ENCODE peak calls at places on chromosome 21, in six cellular contexts. K is MM.1S; U is mesendoderm; J is fibroblast of mammary gland; B is CD8-positive, alpha-beta memory T cell; R is mammary epithelial cell. O is an unnamed sample.

GRCh38 chr21:15741510-15741909 is 11.7 kb downstream of the USP25 start:
- DNase-seq in K (no peak), U (no peak), J (peak; percentile 70), B (no peak), R (peak; percentile 43), O (peak; percentile 40)

GRCh38 chr21:40681164-40681859 is 165.6 kb downstream of the DSCAM start:
- DNase-seq in K (no peak), U (no peak), J (no peak), B (no peak), R (no peak), O (no peak)

GRCh38 chr21:41497008-41497407 is 10.9 kb downstream of the TMPRSS2 start:
- DNase-seq in K (no peak), U (no peak), J (no peak), B (no peak), R (no peak), O (no peak)

GRCh38 chr21:15667010-15667409 is 62.8 kb upstream of the USP25 start:
- DNase-seq in K (no peak), U (no peak), J (peak; percentile 80), B (no peak), R (peak; percentile 68), O (peak; percentile 77)

GRCh38 chr21:41960386-41960785 is 6.6 kb upstream of the C2CD2 start:
- DNase-seq in K (no peak), U (no peak), J (no peak), B (no peak), R (no peak), O (no peak)

GRCh38 chr21:42062543-42063022 is 8.5 kb upstream of the UMODL1 start:
- DNase-seq in K (peak; percentile 99), U (no peak), J (no peak), B (peak; percentile 81), R (no peak), O (no peak)

GRCh38 chr21:37532868-37533780 is 166.6 kb downstream of the DYRK1A start:
- DNase-seq in K (no peak), U (peak; percentile 49), J (peak; percentile 59), B (no peak), R (peak; percentile 96), O (no peak)

GRCh38 chr21:41781047-41781405 is 14.2 kb upstream of the RIPK4 start:
- DNase-seq in K (no peak), U (no peak), J (no peak), B (no peak), R (no peak), O (no peak)

GRCh38 chr21:27953328-27954045 is 986.6 kb upstream of the ADAMTS5 start:
- DNase-seq in K (no peak), U (no peak), J (no peak), B (no peak), R (no peak), O (peak; percentile 3)

GRCh38 chr21:20618878-20619277 is 379.3 kb upstream of the NCAM2 start:
- DNase-seq in K (peak; percentile 37), U (no peak), J (no peak), B (no peak), R (no peak), O (no peak)

GRCh38 chr21:45290948-45291612 is 3.4 kb upstream of the POFUT2 start:
- DNase-seq in K (no peak), U (peak; percentile 80), J (peak; percentile 67), B (no peak), R (peak; percentile 12), O (peak; percentile 64)

GRCh38 chr21:38929137-38929536 is 123.4 kb downstream of the ETS2 start:
- DNase-seq in K (no peak), U (no peak), J (no peak), B (no peak), R (no peak), O (no peak)

GRCh38 chr21:41196990-41197389 is 29.0 kb downstream of the BACE2 start:
- DNase-seq in K (no peak), U (no peak), J (peak; percentile 54), B (no peak), R (peak; percentile 29), O (peak; percentile 8)

GRCh38 chr21:45970674-45971486 is 10.7 kb upstream of the COL6A1 start:
- DNase-seq in K (peak; percentile 33), U (peak; percentile 61), J (no peak), B (no peak), R (no peak), O (no peak)

GRCh38 chr21:38266732-38267131 is 9.9 kb downstream of the KCNJ15 start:
- DNase-seq in K (no peak), U (no peak), J (peak; percentile 98), B (no peak), R (no peak), O (peak; percentile 80)

GRCh38 chr21:42850866-42851391 is 28.4 kb downstream of the WDR4 start:
- DNase-seq in K (no peak), U (peak; percentile 63), J (peak; percentile 14), B (no peak), R (no peak), O (peak; percentile 15)

GRCh38 chr21:21860888-21861287 is 862.7 kb downstream of the NCAM2 start:
- DNase-seq in K (no peak), U (peak; percentile 11), J (peak; percentile 34), B (no peak), R (no peak), O (peak; percentile 4)

DNA sequence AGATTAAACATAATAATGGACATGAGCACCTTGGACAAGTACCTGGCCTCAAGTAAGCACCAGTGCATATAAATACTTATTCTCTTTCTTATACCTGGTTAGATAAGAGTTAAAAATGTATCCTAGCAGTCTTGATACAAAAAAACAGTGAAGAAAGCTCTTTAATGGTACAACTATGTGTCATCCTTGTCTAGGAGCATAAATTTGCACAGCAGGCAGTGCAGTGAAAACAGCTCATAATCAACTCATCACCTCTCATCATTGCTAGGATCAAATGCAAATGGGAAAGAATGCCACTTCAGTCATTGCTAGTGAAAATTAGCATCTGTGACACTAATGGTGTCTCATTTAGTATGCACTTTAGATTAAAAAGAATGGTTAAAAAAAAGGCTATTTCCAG is 7.6 kb downstream of the SAMSN1 start:
- DNase-seq in K (no peak), U (no peak), J (no peak), B (no peak), R (no peak), O (no peak)
- H3K4me3 ChIP-seq in K (no peak overlapping the region), U (no peak overlapping the region), J (no peak overlapping the region), B (no peak overlapping the region), R (no peak overlapping the region), O (no peak overlapping the region)

GRCh38 chr21:35206141-35207125 is 157.3 kb upstream of the RUNX1 start:
- DNase-seq in K (peak; percentile 77), U (peak; percentile 33), J (no peak), B (no peak), R (peak; percentile 65), O (no peak)

GRCh38 chr21:35208117-35208516 is 159.0 kb upstream of the RUNX1 start:
- DNase-seq in K (no peak), U (no peak), J (no peak), B (no peak), R (no peak), O (no peak)

GRCh38 chr21:35210093-35210492 is 161.0 kb upstream of the RUNX1 start:
- DNase-seq in K (no peak), U (no peak), J (no peak), B (no peak), R (no peak), O (no peak)

GRCh38 chr21:35207322-35207721 is 158.2 kb upstream of the RUNX1 start:
- DNase-seq in K (no peak), U (no peak), J (no peak), B (no peak), R (no peak), O (no peak)

GRCh38 chr21:35208810-35209517 is 159.9 kb upstream of the RUNX1 start:
- DNase-seq in K (no peak), U (no peak), J (peak; percentile 64), B (no peak), R (peak; percentile 40), O (peak; percentile 76)
- H3K4me3 ChIP-seq in K (no peak overlapping the region), U (no peak overlapping the region), J (no peak overlapping the region), B (no peak overlapping the region), R (no peak overlapping the region), O (no peak overlapping the region)

GRCh38 chr21:35048183-35048601 is 910 bp downstream of the RUNX1 start:
- DNase-seq in K (peak; percentile 66), U (no peak), J (no peak), B (no peak), R (peak; percentile 35), O (peak; percentile 51)
- H3K4me3 ChIP-seq in K (peak overlapping the region; percentile 45), U (no peak overlapping the region), J (no peak overlapping the region), B (peak overlapping the region; percentile 83), R (peak overlapping the region; percentile 13), O (peak overlapping the region; percentile 74)

GRCh38 chr21:33437140-33437539 is 33.9 kb downstream of the IFNGR2 start:
- DNase-seq in K (no peak), U (no peak), J (no peak), B (no peak), R (no peak), O (no peak)
- H3K4me3 ChIP-seq in K (no peak overlapping the region), U (no peak overlapping the region), J (no peak overlapping the region), B (no peak overlapping the region), R (no peak overlapping the region), O (no peak overlapping the region)

GRCh38 chr21:31132574-31133242 is 94.4 kb upstream of the KRTAP19-8 start:
- DNase-seq in K (peak; percentile 97), U (no peak), J (peak; percentile 11), B (peak; percentile 25), R (no peak), O (peak; percentile 43)
- H3K4me3 ChIP-seq in K (peak overlapping the region; percentile 38), U (no peak overlapping the region), J (no peak overlapping the region), B (peak overlapping the region; percentile 56), R (no peak overlapping the region), O (no peak overlapping the region)

GRCh38 chr21:29168874-29169273 is 38.4 kb downstream of the MAP3K7CL start:
- DNase-seq in K (no peak), U (no peak), J (no peak), B (no peak), R (peak; percentile 87), O (no peak)
- H3K4me3 ChIP-seq in K (no peak overlapping the region), U (no peak overlapping the region), J (no peak overlapping the region), B (no peak overlapping the region), R (no peak overlapping the region), O (no peak overlapping the region)

O was measured in AG10803.